ENCODE peak calls at places on chromosomes 6 and 20, in six cellular contexts. T is endothelial cell, J is stomach, W is choroid plexus epithelial cell, E is AG09309, F is astrocyte of the spinal cord. D is an unnamed sample.

GRCh38 chr6:87706187-87706966 is 4.3 kb upstream of the AKIRIN2 start:
- DNase-seq in T (no peak), J (no peak), W (peak), E (peak), F (peak), D (no peak)

GRCh38 chr6:36662380-36662779 is 16.1 kb upstream of the CDKN1A start:
- DNase-seq in T (no peak), J (no peak), W (no peak), E (no peak), F (no peak), D (no peak)

GRCh38 chr6:158028876-158029275 is 47.2 kb downstream of the SYNJ2 start:
- DNase-seq in T (no peak), J (no peak), W (no peak), E (no peak), F (no peak), D (no peak)

GRCh38 chr6:150940951-150941350 is 75.4 kb downstream of the MTHFD1L start:
- DNase-seq in T (no peak), J (no peak), W (peak), E (peak), F (peak), D (no peak)

GRCh38 chr6:40887079-40887822 is 151.8 kb downstream of the UNC5CL start:
- DNase-seq in T (no peak), J (no peak), W (no peak), E (no peak), F (no peak), D (no peak)

GRCh38 chr6:127854009-127854408 is 46.8 kb downstream of the THEMIS start:
- DNase-seq in T (no peak), J (no peak), W (peak), E (no peak), F (no peak), D (no peak)

GRCh38 chr6:138093632-138094031 is 13.6 kb downstream of the PERP start:
- DNase-seq in T (no peak), J (no peak), W (no peak), E (no peak), F (no peak), D (no peak)

GRCh38 chr6:16305246-16305725 is 66.9 kb downstream of the GMPR start:
- DNase-seq in T (no peak), J (no peak), W (no peak), E (no peak), F (no peak), D (no peak)

GRCh38 chr6:17703256-17703694 is 3.5 kb downstream of the NUP153 start:
- DNase-seq in T (no peak), J (no peak), W (peak), E (peak), F (peak), D (no peak)

GRCh38 chr6:141133346-141133745 is 999.4 kb upstream of the GJE1 start:
- DNase-seq in T (no peak), J (no peak), W (no peak), E (no peak), F (no peak), D (no peak)

GRCh38 chr6:53869964-53870363 is 75.2 kb downstream of the LRRC1 start:
- DNase-seq in T (no peak), J (no peak), W (peak), E (no peak), F (peak), D (no peak)

GRCh38 chr6:132020138-132020551 is 69.0 kb upstream of the CCN2 start:
- DNase-seq in T (no peak), J (no peak), W (peak), E (no peak), F (no peak), D (no peak)

GRCh38 chr6:157229219-157229607 is 94.1 kb downstream of the TMEM242 start:
- DNase-seq in T (no peak), J (no peak), W (no peak), E (no peak), F (no peak), D (no peak)

GRCh38 chr20:1867495-1868260 is 27.5 kb upstream of the SIRPA start:
- DNase-seq in T (peak), J (no peak), W (no peak), E (no peak), F (no peak), D (no peak)

GRCh38 chr6:37473364-37474095 is 26.2 kb downstream of the CCDC167 start:
- DNase-seq in T (no peak), J (peak), W (peak), E (no peak), F (peak), D (no peak)

GRCh38 chr6:75206338-75207210 is 721 bp upstream of the COL12A1 start:
- DNase-seq in T (peak), J (no peak), W (peak), E (no peak), F (peak), D (no peak)

GRCh38 chr6:1378224-1379025 is 11.0 kb upstream of the FOXF2 start:
- DNase-seq in T (peak), J (no peak), W (no peak), E (no peak), F (no peak), D (no peak)

GRCh38 chr6:130127195-130127594 is 95.6 kb downstream of the SAMD3 start:
- DNase-seq in T (no peak), J (no peak), W (no peak), E (no peak), F (no peak), D (no peak)

GRCh38 chr6:165905744-165906143 is 242.7 kb upstream of the PDE10A start:
- DNase-seq in T (no peak), J (no peak), W (no peak), E (no peak), F (no peak), D (no peak)

GRCh38 chr6:10460096-10460495 is 45.2 kb upstream of the TFAP2A start:
- DNase-seq in T (no peak), J (no peak), W (no peak), E (no peak), F (no peak), D (no peak)

GRCh38 chr6:43606019-43606418 is 23.0 kb downstream of the GTPBP2 start:
- DNase-seq in T (no peak), J (no peak), W (no peak), E (no peak), F (no peak), D (no peak)

GRCh38 chr6:146909376-146909775 is 294.8 kb upstream of the STXBP5 start:
- DNase-seq in T (no peak), J (no peak), W (no peak), E (no peak), F (no peak), D (no peak)

GRCh38 chr6:88031550-88031949 is 16.1 kb upstream of the SPACA1 start:
- DNase-seq in T (no peak), J (no peak), W (peak), E (no peak), F (peak), D (no peak)

GRCh38 chr6:169198885-169199284 is 54.8 kb downstream of the THBS2 start:
- DNase-seq in T (no peak), J (no peak), W (no peak), E (no peak), F (no peak), D (no peak)

GRCh38 chr20:3464166-3464565 is 6.7 kb upstream of the ATRN start:
- DNase-seq in T (no peak), J (no peak), W (no peak), E (no peak), F (no peak), D (no peak)

GRCh38 chr6:135722679-135723078 is 128.8 kb upstream of the PDE7B start:
- DNase-seq in T (no peak), J (peak), W (peak), E (peak), F (peak), D (peak)

GRCh38 chr6:24836116-24836515 is 37.4 kb upstream of the ARMH2 start:
- DNase-seq in T (no peak), J (no peak), W (no peak), E (no peak), F (peak), D (no peak)

GRCh38 chr20:33175123-33175522 is 7.2 kb downstream of the BPIFA2 start:
- DNase-seq in T (no peak), J (no peak), W (no peak), E (no peak), F (no peak), D (no peak)

GRCh38 chr20:41509801-41510200 is 108.4 kb downstream of the CHD6 start:
- DNase-seq in T (no peak), J (no peak), W (peak), E (no peak), F (peak), D (no peak)

DNA sequence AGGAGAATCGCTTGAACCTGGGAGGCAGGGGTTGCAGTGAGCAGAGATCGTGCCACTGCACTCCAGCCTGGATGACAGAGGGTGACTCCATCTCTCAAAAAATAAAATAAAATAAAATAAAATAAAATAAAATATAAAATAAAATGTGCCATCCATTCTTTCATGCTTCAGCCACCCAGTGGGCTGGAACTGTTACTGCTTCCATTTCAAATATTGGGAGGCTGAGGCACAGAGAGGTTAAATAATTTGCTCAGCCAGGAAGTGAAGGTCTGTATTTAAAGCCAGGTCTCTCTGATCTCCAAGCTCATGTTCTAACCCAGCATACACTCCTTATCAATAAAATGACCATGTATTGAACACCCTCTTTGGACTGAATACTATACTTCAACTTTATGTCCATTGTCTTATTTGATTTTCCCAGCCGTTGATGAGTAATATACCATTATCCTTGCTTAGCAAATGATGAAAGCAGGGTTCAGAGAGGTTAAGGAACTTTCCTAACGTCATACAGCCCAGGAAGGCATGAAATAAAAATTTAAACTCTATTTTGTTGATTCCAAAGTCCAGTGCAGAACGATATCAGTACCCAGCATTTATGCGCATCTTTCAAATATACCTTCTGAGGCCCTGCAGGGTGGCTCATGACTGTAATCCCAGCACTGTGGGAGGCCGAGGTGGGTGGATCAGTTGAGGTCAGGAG is 25.8 kb upstream of the SLC9A8 start:
- DNase-seq in T (no peak), J (no peak), W (peak), E (no peak), F (peak), D (no peak)
- TF ChIP-seq CTCF in T (peak), J (peak), W (peak), E (peak), F (peak), D (peak)

GRCh38 chr20:142290-142689 is at the start of gene DEFB126:
- DNase-seq in T (no peak), J (no peak), W (no peak), E (no peak), F (no peak), D (no peak)

GRCh38 chr20:137668-138131 is 4.7 kb upstream of the DEFB126 start:
- DNase-seq in T (no peak), J (no peak), W (peak), E (no peak), F (no peak), D (no peak)
- TF ChIP-seq CTCF in T (peak), J (no peak), W (peak), E (peak), F (no peak), D (no peak)

DNA sequence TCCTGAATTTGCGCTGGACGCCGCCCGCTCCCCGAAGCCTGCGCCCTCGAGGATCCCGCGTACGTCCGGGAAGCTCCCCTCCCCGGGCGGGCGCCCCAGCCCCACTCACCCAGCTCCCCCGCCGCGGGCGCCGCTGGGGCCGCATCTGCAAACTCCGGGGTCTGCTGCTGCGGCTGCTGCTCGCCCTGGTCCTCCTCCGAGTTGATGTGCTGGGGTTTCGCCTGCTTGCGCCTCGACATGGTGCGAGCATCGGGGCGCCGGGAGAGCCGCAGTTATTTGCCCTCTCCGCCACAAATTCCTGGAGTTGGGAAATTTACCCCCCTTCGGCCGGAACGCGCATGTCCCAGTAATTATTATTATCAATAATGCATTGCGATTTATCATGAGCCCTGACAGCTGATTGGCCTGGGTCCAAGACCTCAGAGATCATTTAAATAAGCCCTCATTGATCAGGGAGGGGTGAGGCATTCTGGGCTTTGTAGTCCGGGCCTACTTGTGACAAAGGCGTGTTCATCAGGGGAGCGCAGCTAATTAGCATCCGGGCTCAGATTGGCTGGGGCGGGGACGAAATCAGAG is at the start of gene SALL4:
- DNase-seq in T (peak), J (peak), W (peak), E (no peak), F (no peak), D (peak)
- TF ChIP-seq CTCF in T (no peak), J (no peak), W (no peak), E (no peak), F (no peak), D (no peak)

GRCh38 chr6:145457556-145457955 is 277.8 kb downstream of the EPM2A start:
- DNase-seq in T (no peak), J (no peak), W (no peak), E (no peak), F (no peak), D (no peak)
- TF ChIP-seq CTCF in T (no peak), J (no peak), W (no peak), E (no peak), F (no peak), D (no peak)

GRCh38 chr6:34243901-34244884 is 4.6 kb downstream of the SMIM29 start:
- DNase-seq in T (no peak), J (peak), W (peak), E (peak), F (peak), D (peak)
- TF ChIP-seq CTCF in T (peak), J (no peak), W (peak), E (peak), F (peak), D (peak)

GRCh38 chr6:105178636-105179035 is 1.2 kb downstream of the POPDC3 start:
- DNase-seq in T (no peak), J (no peak), W (no peak), E (no peak), F (no peak), D (no peak)

GRCh38 chr6:105177521-105177920 is 2.3 kb downstream of the POPDC3 start:
- DNase-seq in T (no peak), J (no peak), W (no peak), E (no peak), F (no peak), D (no peak)

GRCh38 chr6:105178110-105178509 is 1.7 kb downstream of the POPDC3 start:
- DNase-seq in T (no peak), J (no peak), W (peak), E (peak), F (peak), D (no peak)

GRCh38 chr6:105181981-105182515 is 2.2 kb upstream of the POPDC3 start:
- DNase-seq in T (no peak), J (no peak), W (no peak), E (no peak), F (no peak), D (no peak)

DNA sequence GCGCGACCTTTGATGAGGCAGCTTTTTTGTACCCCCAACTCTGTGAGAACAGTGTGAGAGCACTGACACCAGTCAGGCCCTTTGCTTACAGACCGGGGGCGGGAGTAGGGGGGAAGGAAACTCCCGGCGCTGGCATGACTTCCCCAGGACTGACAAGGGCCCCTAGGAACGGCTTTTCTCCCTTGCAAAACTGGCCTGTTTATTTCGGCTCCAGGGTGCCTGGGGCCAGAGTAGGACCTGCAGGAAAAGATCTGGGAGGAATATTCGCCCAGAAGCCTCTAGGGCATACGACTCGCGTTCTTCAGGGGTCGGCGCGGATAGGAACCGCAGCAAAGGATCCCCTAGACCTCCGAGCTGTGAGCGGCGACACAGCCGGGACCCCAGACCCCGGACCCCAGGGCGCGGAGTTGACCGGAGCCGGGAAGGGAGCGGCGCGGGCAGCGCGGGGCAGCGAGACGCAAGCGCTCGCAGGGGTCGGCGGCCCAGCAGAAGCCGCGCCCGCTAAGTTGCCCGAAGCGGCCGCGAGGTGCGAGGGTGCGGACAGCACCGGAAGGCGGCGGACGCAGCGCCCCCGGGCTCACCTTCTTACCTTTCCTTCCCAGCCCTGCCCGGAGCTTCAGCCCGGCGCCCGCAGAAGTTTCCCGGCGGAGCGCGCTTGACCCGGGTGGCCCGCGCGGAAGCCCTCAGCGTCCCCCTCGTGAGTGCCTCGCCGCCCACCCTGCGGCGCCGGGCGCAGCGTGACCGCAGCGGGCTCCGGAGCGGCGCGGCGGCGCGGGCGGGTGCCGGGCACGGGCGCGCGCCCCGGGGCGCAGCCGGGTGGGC is at the start of gene POPDC3:
- DNase-seq in T (peak), J (peak), W (peak), E (no peak), F (peak), D (peak)
- TF ChIP-seq CTCF in T (no peak), J (no peak), W (peak), E (no peak), F (no peak), D (no peak)

GRCh38 chr6:163711615-163712568 is 297.4 kb downstream of the QKI start:
- DNase-seq in T (no peak), J (no peak), W (no peak), E (no peak), F (no peak), D (no peak)
- TF ChIP-seq CTCF in T (no peak), J (no peak), W (no peak), E (peak), F (no peak), D (no peak)

DNA sequence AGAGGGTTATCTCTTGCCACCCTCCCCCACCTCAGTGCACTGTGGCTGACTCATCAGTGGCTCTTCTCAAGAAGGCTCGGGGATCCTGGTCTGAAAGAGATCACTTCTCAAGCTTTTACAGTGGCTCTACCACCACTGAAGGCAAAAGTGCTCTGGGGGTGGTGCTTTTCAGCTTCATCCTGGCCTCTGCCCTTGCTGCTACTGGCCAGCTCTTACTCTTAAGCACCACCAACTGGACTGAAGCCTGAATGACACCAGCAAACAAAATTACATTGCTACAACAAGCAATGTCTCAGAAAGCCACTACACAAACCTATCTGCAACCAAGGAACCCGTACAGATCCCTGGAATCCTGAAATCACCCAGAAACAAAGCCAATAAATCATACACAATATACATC is 402.1 kb downstream of the EPHA7 start:
- DNase-seq in T (no peak), J (no peak), W (peak), E (no peak), F (peak), D (no peak)
- TF ChIP-seq CTCF in T (no peak), J (no peak), W (peak), E (no peak), F (peak), D (no peak)

GRCh38 chr20:49112596-49113274 is 66.6 kb downstream of the CSE1L start:
- DNase-seq in T (no peak), J (no peak), W (peak), E (no peak), F (peak), D (no peak)

GRCh38 chr20:49118307-49118706 is 69.8 kb downstream of the STAU1 start:
- DNase-seq in T (no peak), J (no peak), W (no peak), E (no peak), F (no peak), D (no peak)

GRCh38 chr20:49110767-49111694 is 64.9 kb downstream of the CSE1L start:
- DNase-seq in T (no peak), J (no peak), W (no peak), E (no peak), F (no peak), D (no peak)

GRCh38 chr20:49119972-49120371 is 68.2 kb downstream of the STAU1 start:
- DNase-seq in T (no peak), J (no peak), W (no peak), E (no peak), F (no peak), D (no peak)

GRCh38 chr20:49115565-49115964 is 69.5 kb downstream of the CSE1L start:
- DNase-seq in T (no peak), J (no peak), W (peak), E (no peak), F (peak), D (no peak)
- TF ChIP-seq CTCF in T (no peak), J (no peak), W (peak), E (peak), F (peak), D (no peak)

D was measured in Calu3.